ENCODE peak calls at places on chromosomes 11 and 22, in seven cellular contexts. S, N, E, W, K, O and I are unnamed samples.

GRCh38 chr11:353315-353857 is 15.9 kb upstream of the B4GALNT4 start:
- DNase-seq in S (peak; percentile 13), N (no peak), E (peak; percentile 63), W (peak; percentile 58), K (no peak), O (peak; percentile 88), I (peak; percentile 39)

GRCh38 chr11:60265373-60266214 is 14.9 kb upstream of the MS4A4A start:
- DNase-seq in S (peak; percentile 85), N (peak; percentile 54), E (no peak), W (peak; percentile 68), K (no peak), O (no peak), I (peak; percentile 48)

GRCh38 chr11:74696932-74697687 is 34.1 kb downstream of the CHRDL2 start:
- DNase-seq in S (no peak), N (peak; percentile 51), E (peak; percentile 91), W (peak; percentile 73), K (no peak), O (peak; percentile 83), I (peak; percentile 78)

GRCh38 chr11:122277553-122277952 is 161.5 kb upstream of the BLID start:
- DNase-seq in S (no peak), N (no peak), E (no peak), W (no peak), K (no peak), O (no peak), I (no peak)

GRCh38 chr11:91761406-91762027 is 463.1 kb upstream of the FAT3 start:
- DNase-seq in S (no peak), N (no peak), E (no peak), W (peak; percentile 11), K (no peak), O (no peak), I (no peak)

GRCh38 chr11:111601979-111602864 is at the start of gene SIK2:
- DNase-seq in S (peak; percentile 98), N (peak; percentile 97), E (peak; percentile 91), W (peak; percentile 97), K (peak; percentile 80), O (peak; percentile 93), I (peak; percentile 93)

GRCh38 chr11:57662893-57663292 is 5.0 kb upstream of the ZDHHC5 start:
- DNase-seq in S (peak; percentile 40), N (no peak), E (no peak), W (peak; percentile 61), K (no peak), O (no peak), I (peak; percentile 39)

GRCh38 chr11:115924744-115925567 is 420.7 kb upstream of the CADM1 start:
- DNase-seq in S (no peak), N (peak; percentile 96), E (peak; percentile 67), W (no peak), K (no peak), O (no peak), I (no peak)

GRCh38 chr11:736431-736830 is 10.8 kb upstream of the TALDO1 start:
- DNase-seq in S (no peak), N (no peak), E (no peak), W (no peak), K (no peak), O (no peak), I (no peak)

GRCh38 chr11:64298966-64299846 is 952 bp upstream of the CATSPERZ start:
- DNase-seq in S (no peak), N (no peak), E (no peak), W (peak; percentile 40), K (no peak), O (peak; percentile 70), I (no peak)

GRCh38 chr11:2422461-2423156 is 21.7 kb downstream of the TRPM5 start:
- DNase-seq in S (no peak), N (no peak), E (no peak), W (no peak), K (no peak), O (no peak), I (no peak)

GRCh38 chr11:134714021-134714656 is 302.1 kb upstream of the B3GAT1 start:
- DNase-seq in S (no peak), N (no peak), E (no peak), W (no peak), K (no peak), O (no peak), I (no peak)

GRCh38 chr22:21933899-21934298 is 18.7 kb downstream of the PPM1F start:
- DNase-seq in S (no peak), N (no peak), E (no peak), W (no peak), K (no peak), O (no peak), I (no peak)

GRCh38 chr11:65017927-65018326 is 4.0 kb downstream of the ARL2 start:
- DNase-seq in S (no peak), N (no peak), E (no peak), W (no peak), K (no peak), O (no peak), I (no peak)

GRCh38 chr11:92552942-92553341 is 328.3 kb downstream of the FAT3 start:
- DNase-seq in S (peak; percentile 42), N (no peak), E (no peak), W (no peak), K (no peak), O (no peak), I (peak; percentile 4)

GRCh38 chr11:12123799-12124198 is 13.4 kb downstream of the MICAL2 start:
- DNase-seq in S (no peak), N (no peak), E (no peak), W (no peak), K (no peak), O (no peak), I (no peak)
- H3K4me3 ChIP-seq in S (no peak overlapping the region), N (no peak overlapping the region), E (no peak overlapping the region), W (no peak overlapping the region), K (no peak overlapping the region), O (no peak overlapping the region), I (no peak overlapping the region)

GRCh38 chr11:47488674-47489394 is 39.9 kb upstream of the RAPSN start:
- DNase-seq in S (no peak), N (no peak), E (no peak), W (no peak), K (no peak), O (no peak), I (no peak)

GRCh38 chr11:47487421-47487820 is 38.5 kb upstream of the RAPSN start:
- DNase-seq in S (no peak), N (no peak), E (no peak), W (no peak), K (no peak), O (no peak), I (no peak)

GRCh38 chr11:47489395-47489755 is 40.4 kb upstream of the RAPSN start:
- DNase-seq in S (no peak), N (no peak), E (peak; percentile 39), W (no peak), K (no peak), O (no peak), I (peak; percentile 14)

GRCh38 chr11:47485112-47485511 is 36.2 kb upstream of the RAPSN start:
- DNase-seq in S (no peak), N (no peak), E (no peak), W (no peak), K (no peak), O (no peak), I (peak; percentile 52)

DNA sequence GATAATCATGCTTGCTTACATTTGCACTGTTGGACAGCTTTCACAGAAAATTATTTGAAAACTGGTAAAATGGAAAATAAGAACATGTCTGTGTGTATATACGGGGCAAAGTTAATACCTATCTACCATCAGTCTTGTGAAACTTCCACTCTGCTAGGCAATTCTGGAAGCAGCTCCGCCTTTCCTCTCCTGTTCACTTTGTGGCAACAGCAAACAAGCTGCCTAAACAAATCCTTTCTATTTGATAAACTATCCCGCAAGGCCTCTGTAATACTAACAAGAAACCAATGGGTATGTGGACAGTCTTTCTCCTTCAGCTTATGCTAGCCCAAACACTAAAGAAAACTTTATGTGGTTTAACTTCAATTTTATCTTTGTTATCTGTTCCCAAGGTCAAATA is 39.2 kb upstream of the RAPSN start:
- DNase-seq in S (no peak), N (no peak), E (no peak), W (no peak), K (no peak), O (no peak), I (no peak)
- TF ChIP-seq CTCF in S (no peak), N (no peak), E (no peak), W (no peak), K (no peak), O (no peak), I (no peak)

DNA sequence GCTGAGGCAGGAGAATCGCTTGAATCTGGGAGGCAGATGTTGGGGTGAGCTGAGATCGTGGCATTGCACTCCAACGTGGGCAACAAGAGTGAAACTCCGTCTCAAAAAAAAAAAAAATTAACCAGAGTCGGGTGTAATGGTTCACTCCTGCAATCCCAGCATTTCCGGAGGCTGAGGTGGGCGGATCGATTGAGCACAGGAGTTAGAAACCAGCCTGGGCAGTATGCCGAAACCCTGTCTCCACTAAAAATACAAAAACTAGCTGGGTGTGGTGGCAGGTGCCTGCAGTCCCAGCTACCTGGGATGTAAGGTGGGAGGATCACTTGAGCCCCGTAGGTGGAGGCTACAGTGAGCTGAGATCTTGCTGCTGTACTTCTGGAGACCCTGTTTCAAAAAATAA is 1.5 kb downstream of the RANGAP1 start:
- DNase-seq in S (no peak), N (no peak), E (no peak), W (no peak), K (no peak), O (no peak), I (peak; percentile 47)
- H3K4me3 ChIP-seq in S (peak overlapping the region; percentile 96), N (no peak overlapping the region), E (peak overlapping the region; percentile 83), W (peak overlapping the region; percentile 91), K (no peak overlapping the region), O (no peak overlapping the region), I (peak overlapping the region; percentile 86)

GRCh38 chr22:46931414-46931813 is 169.0 kb downstream of the TBC1D22A start:
- DNase-seq in S (peak; percentile 36), N (no peak), E (no peak), W (peak; percentile 51), K (no peak), O (no peak), I (peak; percentile 69)
- TF ChIP-seq CTCF in S (peak; percentile 42), N (no peak), E (peak; percentile 1), W (peak; percentile 17), K (no peak), O (no peak), I (peak; percentile 49)

GRCh38 chr11:33892906-33893594 is 1.2 kb upstream of the LMO2 start:
- DNase-seq in S (no peak), N (no peak), E (no peak), W (no peak), K (no peak), O (no peak), I (no peak)
- H3K4me3 ChIP-seq in S (no peak overlapping the region), N (peak overlapping the region; percentile 67), E (no peak overlapping the region), W (no peak overlapping the region), K (no peak overlapping the region), O (no peak overlapping the region), I (no peak overlapping the region)

GRCh38 chr11:113974741-113975470 is at the start of gene HTR3A:
- DNase-seq in S (peak; percentile 52), N (no peak), E (no peak), W (peak; percentile 80), K (no peak), O (peak; percentile 65), I (peak; percentile 24)
- TF ChIP-seq CTCF in S (no peak), N (no peak), E (no peak), W (peak; percentile 7), K (no peak), O (no peak), I (no peak)

GRCh38 chr11:14500181-14500651 is 605 bp upstream of the COPB1 start:
- DNase-seq in S (peak; percentile 57), N (peak; percentile 72), E (no peak), W (peak; percentile 63), K (peak; percentile 38), O (peak; percentile 50), I (peak; percentile 61)
- H3K4me3 ChIP-seq in S (peak overlapping the region; percentile 93), N (peak overlapping the region; percentile 100), E (peak overlapping the region; percentile 76), W (peak overlapping the region; percentile 60), K (peak overlapping the region; percentile 74), O (peak overlapping the region; percentile 83), I (peak overlapping the region; percentile 96)

GRCh38 chr11:126061707-126062678 is 673 bp downstream of the CDON start:
- DNase-seq in S (peak; percentile 79), N (peak; percentile 11), E (no peak), W (peak; percentile 87), K (peak; percentile 4), O (peak; percentile 40), I (peak; percentile 56)
- TF ChIP-seq CTCF in S (peak; percentile 89), N (no peak), E (peak; percentile 44), W (peak; percentile 72), K (no peak), O (peak; percentile 57), I (peak; percentile 80)